ENCODE peak calls at places on chromosomes 12 and 14, in five cellular contexts. J is mammary epithelial cell, Z is psoas muscle, E is IMR-90, R is PC-9. S is an unnamed sample.

GRCh38 chr12:29681370-29681769 is 102.4 kb downstream of the TMTC1 start:
- DNase-seq in J (no peak), Z (no peak), E (no peak), R (no peak), S (no peak)

GRCh38 chr14:91835197-91835919 is 32.0 kb downstream of the TC2N start:
- DNase-seq in J (peak), Z (no peak), E (no peak), R (no peak), S (no peak)

GRCh38 chr14:79369359-79370332 is 841.7 kb downstream of the DIO2 start:
- DNase-seq in J (peak), Z (no peak), E (peak), R (no peak), S (peak)

GRCh38 chr12:89768586-89769482 is 60.2 kb upstream of the ATP2B1 start:
- DNase-seq in J (peak), Z (no peak), E (peak), R (peak), S (peak)

GRCh38 chr14:38074754-38075153 is 132.9 kb upstream of the SSTR1 start:
- DNase-seq in J (no peak), Z (no peak), E (no peak), R (no peak), S (no peak)

GRCh38 chr12:20560935-20561334 is 134.2 kb upstream of the SLCO1C1 start:
- DNase-seq in J (no peak), Z (no peak), E (no peak), R (no peak), S (no peak)

GRCh38 chr14:22113401-22113800 is 439.8 kb upstream of the OR4E1 start:
- DNase-seq in J (no peak), Z (no peak), E (no peak), R (no peak), S (no peak)

GRCh38 chr12:110335481-110336045 is 54.5 kb downstream of the ATP2A2 start:
- DNase-seq in J (no peak), Z (no peak), E (no peak), R (no peak), S (no peak)

GRCh38 chr14:21356511-21356910 is 27.3 kb downstream of the SUPT16H start:
- DNase-seq in J (no peak), Z (no peak), E (no peak), R (no peak), S (no peak)

GRCh38 chr12:93879476-93880376 is 202.6 kb downstream of the CRADD start:
- DNase-seq in J (no peak), Z (no peak), E (peak), R (no peak), S (no peak)

GRCh38 chr14:74583689-74584434 is 28.2 kb downstream of the LTBP2 start:
- DNase-seq in J (peak), Z (no peak), E (peak), R (peak), S (peak)

GRCh38 chr14:73457935-73458218 is 469 bp downstream of the NUMB start:
- DNase-seq in J (peak), Z (no peak), E (no peak), R (no peak), S (no peak)

GRCh38 chr14:38971258-38971921 is 131.6 kb downstream of the SEC23A start:
- DNase-seq in J (no peak), Z (no peak), E (no peak), R (no peak), S (no peak)

GRCh38 chr12:92444763-92445162 is 258.0 kb upstream of the PLEKHG7 start:
- DNase-seq in J (no peak), Z (no peak), E (no peak), R (no peak), S (no peak)
- H3K27ac ChIP-seq in J (no peak), Z (peak), E (no peak), R (no peak), S (no peak)

GRCh38 chr14:82046512-82047226 is 513.0 kb upstream of the SEL1L start:
- DNase-seq in J (no peak), Z (no peak), E (no peak), R (no peak), S (no peak)

GRCh38 chr14:82047777-82048470 is 514.3 kb upstream of the SEL1L start:
- DNase-seq in J (no peak), Z (no peak), E (no peak), R (no peak), S (no peak)

DNA sequence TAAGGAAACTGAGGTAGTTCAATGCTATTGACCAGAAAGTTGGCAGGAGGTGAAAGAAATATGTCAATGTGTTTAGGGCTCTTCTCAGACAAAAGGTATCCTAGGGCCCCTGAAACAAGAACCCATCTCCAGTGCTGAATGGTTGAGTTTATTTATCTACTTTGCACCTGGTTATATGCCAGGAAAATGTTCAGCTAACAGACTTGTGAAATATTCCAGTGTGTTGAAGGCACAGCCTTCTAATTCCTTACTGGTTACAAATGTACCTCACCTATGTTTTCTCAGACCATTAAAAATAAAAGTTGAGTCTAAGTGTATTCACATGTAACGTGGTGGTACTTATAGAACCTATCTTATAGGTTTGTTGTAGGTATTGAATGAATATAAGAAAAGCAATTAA is 511.7 kb upstream of the SEL1L start:
- DNase-seq in J (no peak), Z (no peak), E (no peak), R (no peak), S (no peak)
- TF ChIP-seq CTCF in J (no peak), Z (no peak), E (no peak), R (no peak), S (no peak)

GRCh38 chr12:57487055-57487596 is 742 bp upstream of the MARS1 start:
- DNase-seq in J (no peak), Z (no peak), E (no peak), R (no peak), S (no peak)
- H3K27ac ChIP-seq in J (no peak), Z (peak), E (no peak), R (no peak), S (no peak)

GRCh38 chr14:76546426-76547221 is 170.7 kb downstream of the ESRRB start:
- DNase-seq in J (peak), Z (no peak), E (no peak), R (no peak), S (peak)
- TF ChIP-seq CTCF in J (peak), Z (peak), E (peak), R (peak), S (peak)

DNA sequence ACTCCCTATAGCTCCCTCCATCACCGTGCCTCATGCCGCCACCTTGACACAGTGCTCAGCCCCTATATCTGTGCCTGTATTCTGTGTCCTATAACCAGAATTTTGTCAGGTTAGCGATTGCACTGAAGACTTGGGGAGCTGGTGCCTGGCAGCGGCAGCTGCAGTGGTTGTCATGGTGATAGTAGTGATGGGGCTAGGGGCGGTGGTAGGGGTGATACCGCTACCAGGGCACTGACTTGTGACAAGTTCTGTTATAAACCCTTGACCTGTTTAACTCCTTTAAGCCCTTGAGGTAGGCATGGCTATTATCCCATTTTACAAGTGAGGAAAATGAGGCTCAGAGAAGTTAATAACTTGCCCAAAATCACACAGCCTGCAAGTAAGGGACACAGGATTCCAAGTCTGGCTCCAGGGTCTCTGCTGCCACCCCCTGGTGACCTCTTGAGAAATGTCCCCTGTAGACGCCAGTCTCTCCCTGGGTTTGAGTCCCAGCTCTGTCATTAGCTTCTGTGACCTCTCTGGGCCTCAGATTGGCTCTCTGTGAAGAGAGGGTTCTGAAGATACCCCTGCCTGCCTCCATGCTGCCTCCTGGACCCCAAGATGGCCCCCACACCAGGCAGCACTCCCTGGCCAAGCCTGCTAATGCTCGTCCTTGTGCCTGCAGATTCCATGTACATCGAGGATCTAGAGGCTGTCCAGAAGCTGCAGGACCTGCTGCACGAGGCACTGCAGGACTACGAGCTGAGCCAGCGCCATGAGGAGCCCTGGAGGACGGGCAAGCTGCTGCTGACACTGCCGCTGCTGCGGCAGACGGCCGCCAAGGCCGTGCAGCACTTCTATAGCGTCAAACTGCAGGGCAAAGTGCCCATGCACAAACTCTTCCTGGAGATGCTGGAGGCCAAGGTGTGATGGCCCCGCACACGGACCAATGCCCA is 121.9 kb downstream of the ESRRB start:
- DNase-seq in J (no peak), Z (no peak), E (no peak), R (no peak), S (no peak)
- H3K27ac ChIP-seq in J (no peak), Z (no peak), E (no peak), R (no peak), S (no peak)